ENCODE peak calls at places on chromosomes 1 and 21, in ten cellular contexts. One of them, this sample, is unnamed.

GRCh38 chr1:212285685-212286436 is 651 bp downstream of the PPP2R5A start:
- DNase-seq in psoas muscle: peak
- DNase-seq in lower lobe of right lung: peak
- DNase-seq in heart left ventricle: peak
- DNase-seq in IMR-90: peak
- DNase-seq in cardiac muscle cell: peak
- DNase-seq in pancreas: peak
- DNase-seq in endodermal cell: peak
- DNase-seq in transverse colon: peak
- DNase-seq in A549: peak
- DNase-seq in this sample: no peak

GRCh38 chr1:86992790-86993189 is 78.4 kb downstream of the HS2ST1 start:
- DNase-seq in psoas muscle: no peak
- DNase-seq in lower lobe of right lung: no peak
- DNase-seq in heart left ventricle: no peak
- DNase-seq in IMR-90: no peak
- DNase-seq in cardiac muscle cell: no peak
- DNase-seq in pancreas: no peak
- DNase-seq in endodermal cell: no peak
- DNase-seq in transverse colon: no peak
- DNase-seq in A549: no peak
- DNase-seq in this sample: no peak

GRCh38 chr1:173314656-173315055 is 107.5 kb upstream of the TNFSF4 start:
- DNase-seq in psoas muscle: no peak
- DNase-seq in lower lobe of right lung: no peak
- DNase-seq in heart left ventricle: no peak
- DNase-seq in IMR-90: no peak
- DNase-seq in cardiac muscle cell: no peak
- DNase-seq in pancreas: no peak
- DNase-seq in endodermal cell: no peak
- DNase-seq in transverse colon: no peak
- DNase-seq in A549: no peak
- DNase-seq in this sample: no peak

GRCh38 chr1:150302907-150303306 is 9.2 kb downstream of the MRPS21 start:
- DNase-seq in psoas muscle: no peak
- DNase-seq in lower lobe of right lung: no peak
- DNase-seq in heart left ventricle: no peak
- DNase-seq in IMR-90: no peak
- DNase-seq in cardiac muscle cell: no peak
- DNase-seq in pancreas: no peak
- DNase-seq in endodermal cell: no peak
- DNase-seq in transverse colon: no peak
- DNase-seq in A549: no peak
- DNase-seq in this sample: no peak

GRCh38 chr21:36908260-36908908 is 58.1 kb downstream of the HLCS start:
- DNase-seq in psoas muscle: no peak
- DNase-seq in lower lobe of right lung: no peak
- DNase-seq in heart left ventricle: no peak
- DNase-seq in IMR-90: peak
- DNase-seq in cardiac muscle cell: peak
- DNase-seq in pancreas: no peak
- DNase-seq in endodermal cell: no peak
- DNase-seq in transverse colon: no peak
- DNase-seq in A549: peak
- DNase-seq in this sample: no peak

GRCh38 chr1:203632941-203633340 is 6.3 kb downstream of the ATP2B4 start:
- DNase-seq in psoas muscle: no peak
- DNase-seq in lower lobe of right lung: no peak
- DNase-seq in heart left ventricle: no peak
- DNase-seq in IMR-90: no peak
- DNase-seq in cardiac muscle cell: no peak
- DNase-seq in pancreas: no peak
- DNase-seq in endodermal cell: no peak
- DNase-seq in transverse colon: no peak
- DNase-seq in A549: no peak
- DNase-seq in this sample: no peak

GRCh38 chr1:94646786-94647555 is 105.4 kb upstream of the F3 start:
- DNase-seq in psoas muscle: no peak
- DNase-seq in lower lobe of right lung: no peak
- DNase-seq in heart left ventricle: no peak
- DNase-seq in IMR-90: peak
- DNase-seq in cardiac muscle cell: peak
- DNase-seq in pancreas: no peak
- DNase-seq in endodermal cell: no peak
- DNase-seq in transverse colon: no peak
- DNase-seq in A549: no peak
- DNase-seq in this sample: no peak

GRCh38 chr21:37045556-37045955 is 27.3 kb downstream of the PIGP start:
- DNase-seq in psoas muscle: no peak
- DNase-seq in lower lobe of right lung: no peak
- DNase-seq in heart left ventricle: no peak
- DNase-seq in IMR-90: no peak
- DNase-seq in cardiac muscle cell: peak
- DNase-seq in pancreas: no peak
- DNase-seq in endodermal cell: no peak
- DNase-seq in transverse colon: no peak
- DNase-seq in A549: no peak
- DNase-seq in this sample: no peak

GRCh38 chr1:93685918-93686317 is 4.3 kb upstream of the BCAR3 start:
- DNase-seq in psoas muscle: no peak
- DNase-seq in lower lobe of right lung: no peak
- DNase-seq in heart left ventricle: no peak
- DNase-seq in IMR-90: no peak
- DNase-seq in cardiac muscle cell: no peak
- DNase-seq in pancreas: no peak
- DNase-seq in endodermal cell: no peak
- DNase-seq in transverse colon: no peak
- DNase-seq in A549: no peak
- DNase-seq in this sample: no peak

GRCh38 chr1:222946436-222946835 is 131.6 kb downstream of the DISP1 start:
- DNase-seq in psoas muscle: no peak
- DNase-seq in lower lobe of right lung: no peak
- DNase-seq in heart left ventricle: no peak
- DNase-seq in IMR-90: no peak
- DNase-seq in cardiac muscle cell: no peak
- DNase-seq in pancreas: no peak
- DNase-seq in endodermal cell: no peak
- DNase-seq in transverse colon: no peak
- DNase-seq in A549: no peak
- DNase-seq in this sample: no peak

GRCh38 chr1:226446058-226446457 is 38.2 kb upstream of the PARP1 start:
- DNase-seq in psoas muscle: no peak
- DNase-seq in lower lobe of right lung: no peak
- DNase-seq in heart left ventricle: no peak
- DNase-seq in IMR-90: no peak
- DNase-seq in cardiac muscle cell: no peak
- DNase-seq in pancreas: no peak
- DNase-seq in endodermal cell: no peak
- DNase-seq in transverse colon: no peak
- DNase-seq in A549: no peak
- DNase-seq in this sample: no peak

GRCh38 chr1:203395746-203396145 is 44.8 kb upstream of the FMOD start:
- DNase-seq in psoas muscle: no peak
- DNase-seq in lower lobe of right lung: no peak
- DNase-seq in heart left ventricle: no peak
- DNase-seq in IMR-90: no peak
- DNase-seq in cardiac muscle cell: no peak
- DNase-seq in pancreas: no peak
- DNase-seq in endodermal cell: no peak
- DNase-seq in transverse colon: no peak
- DNase-seq in A549: no peak
- DNase-seq in this sample: no peak

GRCh38 chr1:181033799-181034391 is at the start of gene MR1:
- DNase-seq in psoas muscle: no peak
- DNase-seq in lower lobe of right lung: no peak
- DNase-seq in heart left ventricle: no peak
- DNase-seq in IMR-90: peak
- DNase-seq in cardiac muscle cell: peak
- DNase-seq in pancreas: peak
- DNase-seq in endodermal cell: no peak
- DNase-seq in transverse colon: no peak
- DNase-seq in A549: peak
- DNase-seq in this sample: peak

GRCh38 chr1:152218762-152219436 is 5.1 kb downstream of the HRNR start:
- DNase-seq in psoas muscle: no peak
- DNase-seq in lower lobe of right lung: no peak
- DNase-seq in heart left ventricle: no peak
- DNase-seq in IMR-90: no peak
- DNase-seq in cardiac muscle cell: no peak
- DNase-seq in pancreas: no peak
- DNase-seq in endodermal cell: no peak
- DNase-seq in transverse colon: no peak
- DNase-seq in A549: no peak
- DNase-seq in this sample: no peak

GRCh38 chr1:4584471-4584870 is 69.9 kb upstream of the AJAP1 start:
- DNase-seq in psoas muscle: no peak
- DNase-seq in lower lobe of right lung: no peak
- DNase-seq in heart left ventricle: no peak
- DNase-seq in IMR-90: no peak
- DNase-seq in cardiac muscle cell: no peak
- DNase-seq in pancreas: no peak
- DNase-seq in endodermal cell: no peak
- DNase-seq in transverse colon: no peak
- DNase-seq in A549: no peak
- DNase-seq in this sample: no peak

GRCh38 chr1:183619719-183620118 is 15.9 kb downstream of the ARPC5 start:
- DNase-seq in psoas muscle: no peak
- DNase-seq in lower lobe of right lung: no peak
- DNase-seq in heart left ventricle: no peak
- DNase-seq in IMR-90: no peak
- DNase-seq in cardiac muscle cell: no peak
- DNase-seq in pancreas: no peak
- DNase-seq in endodermal cell: no peak
- DNase-seq in transverse colon: no peak
- DNase-seq in A549: no peak
- DNase-seq in this sample: no peak

GRCh38 chr1:183622884-183623785 is 12.4 kb downstream of the ARPC5 start:
- DNase-seq in psoas muscle: no peak
- DNase-seq in lower lobe of right lung: peak
- DNase-seq in heart left ventricle: no peak
- DNase-seq in IMR-90: peak
- DNase-seq in cardiac muscle cell: peak
- DNase-seq in pancreas: peak
- DNase-seq in endodermal cell: peak
- DNase-seq in transverse colon: peak
- DNase-seq in A549: peak
- DNase-seq in this sample: no peak

GRCh38 chr1:183622013-183622412 is 13.6 kb downstream of the ARPC5 start:
- DNase-seq in psoas muscle: no peak
- DNase-seq in lower lobe of right lung: no peak
- DNase-seq in heart left ventricle: no peak
- DNase-seq in IMR-90: no peak
- DNase-seq in cardiac muscle cell: no peak
- DNase-seq in pancreas: no peak
- DNase-seq in endodermal cell: no peak
- DNase-seq in transverse colon: no peak
- DNase-seq in A549: no peak
- DNase-seq in this sample: no peak

DNA sequence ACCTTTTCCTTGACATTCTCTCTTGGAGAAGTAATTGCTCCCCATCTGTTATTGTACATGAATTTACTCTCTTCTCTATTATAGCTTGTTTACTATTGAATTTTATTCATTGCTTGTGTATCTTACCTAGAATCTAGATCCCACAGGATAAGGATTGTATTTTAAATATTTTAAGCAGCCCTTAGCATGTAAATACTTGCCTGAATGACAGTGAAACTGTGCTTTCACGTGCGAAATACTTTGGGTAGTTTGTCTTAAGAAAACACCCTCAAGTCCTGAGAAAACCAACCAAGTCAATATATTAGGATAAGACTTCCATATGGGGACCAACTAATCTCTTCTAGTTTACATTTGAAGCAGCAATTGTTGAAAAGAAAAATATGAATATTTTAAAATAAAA is 15.3 kb downstream of the ARPC5 start:
- DNase-seq in psoas muscle: no peak
- DNase-seq in lower lobe of right lung: no peak
- DNase-seq in heart left ventricle: no peak
- DNase-seq in IMR-90: no peak
- DNase-seq in cardiac muscle cell: no peak
- DNase-seq in pancreas: no peak
- DNase-seq in endodermal cell: no peak
- DNase-seq in transverse colon: no peak
- DNase-seq in A549: no peak
- DNase-seq in this sample: no peak
- TF ChIP-seq CTCF in psoas muscle: no peak
- TF ChIP-seq CTCF in lower lobe of right lung: no peak
- TF ChIP-seq CTCF in heart left ventricle: no peak
- TF ChIP-seq CTCF in IMR-90: no peak
- TF ChIP-seq CTCF in cardiac muscle cell: no peak
- TF ChIP-seq CTCF in pancreas: no peak
- TF ChIP-seq CTCF in endodermal cell: no peak
- TF ChIP-seq CTCF in transverse colon: no peak
- TF ChIP-seq CTCF in A549: no peak
- TF ChIP-seq CTCF in this sample: no peak

GRCh38 chr1:153789478-153790148 is 14.4 kb downstream of the SLC27A3 start:
- DNase-seq in psoas muscle: peak
- DNase-seq in lower lobe of right lung: no peak
- DNase-seq in heart left ventricle: peak
- DNase-seq in IMR-90: no peak
- DNase-seq in cardiac muscle cell: no peak
- DNase-seq in pancreas: no peak
- DNase-seq in endodermal cell: peak
- DNase-seq in transverse colon: no peak
- DNase-seq in A549: no peak
- DNase-seq in this sample: no peak
- H3K27ac ChIP-seq in psoas muscle: peak
- H3K27ac ChIP-seq in lower lobe of right lung: peak
- H3K27ac ChIP-seq in heart left ventricle: peak
- H3K27ac ChIP-seq in IMR-90: peak
- H3K27ac ChIP-seq in cardiac muscle cell: no peak
- H3K27ac ChIP-seq in pancreas: no peak
- H3K27ac ChIP-seq in endodermal cell: no peak
- H3K27ac ChIP-seq in transverse colon: peak
- H3K27ac ChIP-seq in A549: no peak
- H3K27ac ChIP-seq in this sample: peak

DNA sequence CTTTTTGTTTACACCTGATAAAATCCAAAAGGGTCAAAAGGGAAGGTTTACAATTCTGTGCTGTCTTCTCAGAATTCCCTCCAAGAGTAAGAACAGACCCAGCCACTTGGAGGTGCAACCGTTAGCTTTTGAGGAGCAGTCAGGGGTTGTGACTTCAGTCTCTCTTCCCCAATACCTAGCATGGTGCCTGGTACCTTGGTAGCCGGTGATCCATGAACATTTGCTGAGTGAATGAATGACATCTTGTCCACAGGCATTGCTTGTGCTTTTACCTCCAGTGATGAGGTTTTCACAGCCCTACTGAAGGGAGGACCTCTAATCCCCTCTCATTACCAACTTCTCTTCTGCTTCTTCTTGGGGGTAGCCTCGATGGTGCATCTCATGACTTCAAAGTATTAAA is 11.7 kb downstream of the GFI1 start:
- DNase-seq in psoas muscle: no peak
- DNase-seq in lower lobe of right lung: no peak
- DNase-seq in heart left ventricle: no peak
- DNase-seq in IMR-90: no peak
- DNase-seq in cardiac muscle cell: no peak
- DNase-seq in pancreas: no peak
- DNase-seq in endodermal cell: no peak
- DNase-seq in transverse colon: no peak
- DNase-seq in A549: no peak
- DNase-seq in this sample: no peak
- TF ChIP-seq CTCF in psoas muscle: no peak
- TF ChIP-seq CTCF in lower lobe of right lung: no peak
- TF ChIP-seq CTCF in heart left ventricle: no peak
- TF ChIP-seq CTCF in IMR-90: no peak
- TF ChIP-seq CTCF in cardiac muscle cell: no peak
- TF ChIP-seq CTCF in pancreas: no peak
- TF ChIP-seq CTCF in endodermal cell: no peak
- TF ChIP-seq CTCF in transverse colon: no peak
- TF ChIP-seq CTCF in A549: no peak
- TF ChIP-seq CTCF in this sample: no peak

GRCh38 chr1:43995984-43996732 is 4.8 kb downstream of the CCDC24 start:
- DNase-seq in psoas muscle: no peak
- DNase-seq in lower lobe of right lung: no peak
- DNase-seq in heart left ventricle: no peak
- DNase-seq in IMR-90: no peak
- DNase-seq in cardiac muscle cell: no peak
- DNase-seq in pancreas: no peak
- DNase-seq in endodermal cell: no peak
- DNase-seq in transverse colon: no peak
- DNase-seq in A549: no peak
- DNase-seq in this sample: no peak
- H3K27ac ChIP-seq in psoas muscle: no peak
- H3K27ac ChIP-seq in lower lobe of right lung: no peak
- H3K27ac ChIP-seq in heart left ventricle: no peak
- H3K27ac ChIP-seq in IMR-90: no peak
- H3K27ac ChIP-seq in cardiac muscle cell: peak
- H3K27ac ChIP-seq in pancreas: no peak
- H3K27ac ChIP-seq in endodermal cell: peak
- H3K27ac ChIP-seq in transverse colon: no peak
- H3K27ac ChIP-seq in A549: no peak
- H3K27ac ChIP-seq in this sample: no peak